ENCODE peak calls at places on chromosomes 6 and 20, in six cellular contexts. M, H, B, E, Z and P are unnamed samples.

GRCh38 chr20:49853640-49854039 is 41.0 kb downstream of the SLC9A8 start:
- DNase-seq in M (no peak), E (peak), H (no peak), Z (peak), B (peak), P (peak)

GRCh38 chr6:53461041-53461656 is 83.8 kb downstream of the GCLC start:
- DNase-seq in E (no peak), M (no peak), Z (no peak), B (no peak), H (peak), P (no peak)

GRCh38 chr20:34331838-34332237 is 28.7 kb upstream of the AHCY start:
- DNase-seq in E (no peak), B (no peak), M (no peak), Z (no peak), H (no peak), P (no peak)

GRCh38 chr20:3312940-3313656 is 74.1 kb upstream of the SLC4A11 start:
- DNase-seq in M (peak), H (peak), Z (no peak), B (peak), E (peak), P (peak)

GRCh38 chr20:7375905-7376304 is 564.4 kb downstream of the HAO1 start:
- DNase-seq in M (no peak), H (peak), B (peak), E (peak), Z (no peak), P (peak)

GRCh38 chr6:168035661-168036616 is 38.5 kb downstream of the KIF25 start:
- DNase-seq in H (no peak), B (peak), Z (no peak), M (no peak), E (peak), P (peak)

GRCh38 chr6:125188037-125188436 is 34.5 kb downstream of the TPD52L1 start:
- DNase-seq in H (no peak), Z (peak), M (no peak), E (peak), B (peak), P (peak)

GRCh38 chr20:44069203-44069931 is 117.6 kb downstream of the JPH2 start:
- DNase-seq in M (no peak), E (no peak), H (peak), B (no peak), Z (no peak), P (no peak)

GRCh38 chr6:63214816-63215215 is 3.5 kb downstream of the FKBP1C start:
- DNase-seq in E (no peak), Z (no peak), M (no peak), B (no peak), H (peak), P (no peak)

GRCh38 chr6:73604020-73604419 is 49.8 kb downstream of the SLC17A5 start:
- DNase-seq in M (no peak), B (no peak), E (no peak), Z (no peak), H (no peak), P (no peak)

GRCh38 chr6:54050750-54051149 is 60.5 kb upstream of the MLIP start:
- DNase-seq in B (no peak), H (no peak), M (no peak), E (no peak), Z (no peak), P (no peak)

GRCh38 chr6:110661426-110661825 is 153.8 kb downstream of the CDK19 start:
- DNase-seq in H (no peak), B (no peak), Z (no peak), M (no peak), E (peak), P (no peak)

GRCh38 chr6:122817766-122818165 is 28.7 kb downstream of the SMPDL3A start:
- DNase-seq in E (peak), Z (no peak), M (no peak), B (no peak), H (no peak), P (no peak)

GRCh38 chr6:117540670-117541069 is 58.2 kb downstream of the DCBLD1 start:
- DNase-seq in B (no peak), Z (no peak), E (peak), H (no peak), M (no peak), P (no peak)

GRCh38 chr20:49483018-49483705 is 694 bp upstream of the KCNB1 start:
- DNase-seq in Z (no peak), B (no peak), H (no peak), E (no peak), M (no peak), P (no peak)

GRCh38 chr6:53888931-53889330 is 94.1 kb downstream of the LRRC1 start:
- DNase-seq in B (peak), Z (no peak), E (peak), H (no peak), M (no peak), P (no peak)

GRCh38 chr6:90286884-90287488 is 9.7 kb downstream of the BACH2 start:
- DNase-seq in E (peak), Z (no peak), B (peak), M (no peak), H (peak), P (peak)

GRCh38 chr6:20866940-20867630 is 332.8 kb downstream of the CDKAL1 start:
- DNase-seq in H (no peak), E (peak), Z (no peak), B (peak), M (no peak), P (no peak)

GRCh38 chr20:43844778-43845614 is 69.7 kb upstream of the TOX2 start:
- DNase-seq in E (peak), B (peak), M (peak), Z (peak), H (peak), P (peak)

GRCh38 chr6:74137910-74138309 is 441.9 kb downstream of the CD109 start:
- DNase-seq in E (peak), M (no peak), H (no peak), Z (peak), B (peak), P (peak)

GRCh38 chr6:70221025-70221714 is 81.7 kb downstream of the COL9A1 start:
- DNase-seq in B (peak), M (no peak), Z (no peak), H (peak), E (peak), P (peak)

DNA sequence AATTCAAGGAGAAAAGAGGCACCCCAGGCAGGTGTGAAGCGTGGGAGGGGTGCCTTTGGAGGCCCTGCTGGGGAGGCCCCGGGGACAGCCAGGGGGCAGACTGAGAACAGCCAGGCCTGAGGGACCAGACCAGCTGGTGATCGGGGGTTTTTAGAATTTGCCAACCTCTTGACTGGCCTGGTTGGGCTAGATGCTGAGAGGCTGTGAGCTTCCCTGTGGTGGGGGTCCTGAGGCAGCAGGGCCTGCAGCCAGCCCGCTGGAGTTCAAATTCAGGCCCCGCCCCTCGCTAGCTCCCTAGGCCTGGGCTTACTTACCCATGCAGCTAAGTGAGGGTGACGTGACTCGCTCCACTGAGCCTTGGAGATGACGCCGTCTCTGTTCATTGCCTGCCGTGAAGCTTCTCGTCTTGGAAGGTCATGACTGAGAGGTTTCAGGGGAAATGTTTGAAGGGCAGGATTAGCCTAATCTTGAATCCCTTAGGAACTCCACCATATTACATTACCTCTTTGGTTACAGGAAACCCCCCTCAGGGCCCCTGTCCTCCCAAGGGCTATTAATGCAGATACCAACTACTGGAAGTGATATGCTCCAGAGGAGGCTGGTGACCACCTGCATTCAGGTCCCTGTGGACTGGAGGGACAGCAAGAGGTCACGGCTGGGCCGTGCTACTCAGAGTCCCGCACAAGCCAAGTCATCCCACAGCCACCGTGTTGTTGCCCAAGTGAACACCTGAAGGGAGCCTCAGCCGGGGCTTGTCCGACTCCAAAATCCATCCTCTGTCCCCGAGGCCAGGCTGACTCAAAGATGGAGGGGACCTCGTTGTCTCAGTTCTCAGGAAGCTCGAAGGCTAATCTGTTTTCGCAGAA is 73.9 kb upstream of the DUSP22 start:
- DNase-seq in E (no peak), Z (no peak), H (no peak), M (no peak), B (no peak), P (no peak)
- TF ChIP-seq CTCF in E (no peak), Z (no peak), H (no peak), M (no peak), B (no peak), P (no peak)

GRCh38 chr6:12012566-12013367 is 655 bp downstream of the HIVEP1 start:
- DNase-seq in M (peak), H (peak), E (peak), Z (peak), B (peak), P (peak)

GRCh38 chr6:12012231-12012565 is at the start of gene HIVEP1:
- DNase-seq in E (no peak), H (peak), Z (no peak), B (no peak), M (no peak), P (no peak)

GRCh38 chr6:12010635-12011275 is 1.4 kb upstream of the HIVEP1 start:
- DNase-seq in M (peak), E (no peak), H (peak), Z (no peak), B (peak), P (no peak)

GRCh38 chr6:12009904-12010634 is 2.0 kb upstream of the HIVEP1 start:
- DNase-seq in M (no peak), B (peak), Z (no peak), E (peak), H (no peak), P (peak)

DNA sequence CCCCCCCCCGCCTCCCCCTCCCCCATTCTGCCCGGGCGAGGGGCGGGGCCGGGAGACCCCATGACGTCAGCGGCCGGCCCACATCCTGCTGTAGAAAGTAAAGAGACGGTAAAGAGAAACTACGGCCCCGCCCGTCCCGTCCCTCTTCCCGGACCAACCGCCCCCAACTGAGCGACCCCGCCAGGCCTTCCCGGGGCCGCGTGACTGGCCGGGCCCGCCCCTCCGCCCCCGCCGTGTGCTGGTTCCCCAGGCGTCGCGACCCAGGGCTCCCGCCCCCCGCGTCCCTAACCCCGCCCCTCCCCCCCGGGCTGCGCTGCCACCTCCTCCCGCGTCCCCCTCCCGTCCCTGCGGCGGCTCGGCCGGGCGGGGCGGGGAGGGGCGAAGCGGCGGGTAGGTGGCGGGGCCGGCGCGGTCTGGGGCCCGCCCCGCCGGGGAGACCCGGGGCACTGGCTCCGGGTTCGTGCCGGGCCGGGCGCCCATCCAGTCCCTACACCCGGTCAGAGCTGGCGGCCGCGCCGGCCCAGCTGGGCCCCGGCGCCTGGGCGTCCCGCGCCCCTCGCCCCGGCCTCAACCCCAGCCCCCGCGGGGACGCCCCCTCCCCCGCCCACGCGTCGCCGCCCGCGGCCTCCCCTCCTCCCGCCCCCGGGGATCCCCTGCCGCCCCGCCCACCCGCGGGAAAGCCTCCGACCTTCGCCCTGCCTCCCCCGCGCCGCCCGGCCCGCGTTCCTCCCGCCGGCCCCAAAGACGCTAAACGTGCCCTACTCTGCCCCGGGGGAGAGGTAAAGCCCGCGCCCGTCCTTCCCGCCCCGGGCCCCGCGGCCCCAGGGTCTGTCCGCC is 618 bp upstream of the HIVEP1 start:
- DNase-seq in H (peak), B (peak), M (peak), E (peak), Z (peak), P (peak)
- H3K4me3 ChIP-seq in H (no peak), B (peak), M (peak), E (peak), Z (peak), P (peak)

GRCh38 chr6:144338951-144339681 is 54.0 kb downstream of the UTRN start:
- DNase-seq in B (no peak), M (no peak), E (no peak), Z (no peak), H (peak), P (no peak)

GRCh38 chr6:144336900-144337299 is 51.8 kb downstream of the UTRN start:
- DNase-seq in B (no peak), M (no peak), E (no peak), Z (no peak), H (no peak), P (no peak)

GRCh38 chr6:144339859-144340452 is 54.8 kb downstream of the UTRN start:
- DNase-seq in Z (no peak), H (no peak), M (no peak), B (no peak), E (no peak), P (no peak)

GRCh38 chr6:144340541-144341371 is 55.6 kb downstream of the UTRN start:
- DNase-seq in H (peak), Z (no peak), E (peak), M (no peak), B (peak), P (peak)

DNA sequence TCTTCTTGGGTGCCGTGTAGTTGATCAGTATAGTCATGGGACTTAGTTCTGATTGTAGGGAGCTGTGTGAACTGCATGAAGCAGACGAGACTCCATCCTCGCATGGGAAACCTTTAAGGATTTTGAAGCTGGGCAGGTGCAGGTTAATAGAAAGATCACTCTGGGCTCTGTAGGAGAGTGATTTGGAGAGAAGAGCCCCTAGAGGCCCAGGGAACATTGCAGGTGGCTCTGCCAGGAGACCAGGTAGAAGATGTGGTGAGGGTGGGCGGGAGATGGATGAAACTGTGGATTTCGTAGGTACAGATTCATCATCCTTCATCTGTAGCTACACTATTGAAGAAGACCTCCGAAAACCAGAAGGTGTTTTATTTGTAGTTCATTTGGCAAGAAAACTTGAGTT is 53.3 kb downstream of the UTRN start:
- DNase-seq in H (no peak), M (no peak), Z (no peak), E (no peak), B (no peak), P (no peak)
- TF ChIP-seq CTCF in H (no peak), M (no peak), Z (no peak), E (no peak), B (no peak), P (no peak)

DNA sequence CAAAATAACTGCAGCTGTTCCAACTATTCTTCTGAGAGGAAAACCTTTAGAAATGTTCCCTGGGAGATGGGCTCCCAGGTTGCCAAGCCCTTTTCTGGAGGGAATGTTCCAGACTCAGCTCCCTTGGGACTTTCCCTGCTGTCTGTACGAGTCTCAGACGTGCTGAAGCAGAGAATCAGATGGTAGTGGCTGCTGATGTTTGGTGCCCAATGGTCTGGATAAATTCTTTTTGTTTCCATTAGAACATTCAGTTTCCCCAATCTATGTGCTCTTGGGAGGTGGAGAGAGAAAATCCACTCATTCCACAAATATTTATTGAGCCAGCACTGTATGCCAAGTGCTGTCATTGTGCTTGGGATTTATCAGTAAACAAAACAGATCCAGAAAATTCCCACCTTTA is 40.0 kb downstream of the SNHG17 start:
- DNase-seq in B (peak), Z (no peak), H (no peak), M (no peak), E (peak), P (peak)
- H3K4me3 ChIP-seq in B (no peak), Z (no peak), H (no peak), M (no peak), E (no peak), P (no peak)

GRCh38 chr6:130269969-130270635 is 47.4 kb upstream of the SAMD3 start:
- DNase-seq in B (no peak), M (no peak), Z (no peak), H (no peak), E (no peak), P (no peak)
- TF ChIP-seq CTCF in B (no peak), M (no peak), Z (no peak), H (no peak), E (no peak), P (no peak)

GRCh38 chr6:46932941-46933340 is 11.2 kb upstream of the ADGRF5 start:
- DNase-seq in M (no peak), H (no peak), E (peak), Z (no peak), B (peak), P (peak)

GRCh38 chr6:46932526-46932925 is 10.8 kb upstream of the ADGRF5 start:
- DNase-seq in H (no peak), B (no peak), M (no peak), Z (no peak), E (peak), P (peak)

GRCh38 chr6:46933751-46934150 is 12.0 kb upstream of the ADGRF5 start:
- DNase-seq in E (no peak), H (no peak), Z (no peak), B (no peak), M (no peak), P (no peak)

GRCh38 chr6:46930331-46930730 is 8.6 kb upstream of the ADGRF5 start:
- DNase-seq in B (no peak), E (no peak), H (no peak), Z (no peak), M (no peak), P (no peak)

DNA sequence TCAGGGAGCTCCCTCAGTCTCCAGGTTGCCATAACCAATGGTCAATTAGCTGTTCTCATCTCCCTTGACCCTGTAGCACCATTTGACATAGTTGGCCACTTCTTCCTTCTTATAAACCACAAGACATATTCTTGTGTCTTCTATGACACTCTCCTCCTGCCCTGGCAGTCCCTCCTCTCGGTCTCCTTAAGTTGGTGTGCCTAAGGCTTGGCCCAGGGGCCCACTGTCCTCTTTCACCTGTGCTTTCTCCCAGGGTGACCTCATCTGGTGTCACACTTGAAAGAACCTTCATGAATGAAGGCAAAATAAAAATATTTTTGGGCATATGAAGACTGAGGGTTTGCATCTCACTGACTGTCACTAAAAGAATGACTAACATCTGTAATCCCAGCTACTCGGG is 9.7 kb upstream of the ADGRF5 start:
- DNase-seq in H (no peak), Z (no peak), B (no peak), E (no peak), M (no peak), P (no peak)
- H3K4me3 ChIP-seq in H (no peak), Z (no peak), B (no peak), E (no peak), M (no peak), P (no peak)

GRCh38 chr6:36836091-36836770 is 3.0 kb downstream of the CPNE5 start:
- DNase-seq in H (no peak), E (no peak), Z (no peak), M (no peak), B (no peak), P (no peak)
- TF ChIP-seq CTCF in H (no peak), E (no peak), Z (no peak), M (no peak), B (no peak), P (no peak)